ENCODE peak calls at places on chromosomes 7 and 10, in seven cellular contexts. B is upper lobe of right lung, A is coronary artery, K is endothelial cell, I is MCF 10A, E is cardiac muscle cell, F is GM06990. L is an unnamed sample.

GRCh38 chr7:122364761-122365280 is 60.3 kb upstream of the FEZF1 start:
- DNase-seq in F (no peak), E (no peak), A (no peak), B (no peak), I (no peak), K (no peak), L (no peak)

GRCh38 chr7:100465702-100466311 is 1.7 kb upstream of the SPACDR start:
- DNase-seq in E (peak; percentile 69), K (peak; percentile 51), F (no peak), A (peak; percentile 84), I (peak; percentile 82), B (peak; percentile 86), L (no peak)

GRCh38 chr7:1227814-1228534 is 4.7 kb upstream of the UNCX start:
- DNase-seq in A (no peak), B (no peak), F (no peak), I (no peak), E (no peak), K (no peak), L (no peak)

GRCh38 chr7:155889636-155890508 is 77.6 kb upstream of the SHH start:
- DNase-seq in A (no peak), I (no peak), F (no peak), K (no peak), E (no peak), B (peak; percentile 86), L (peak; percentile 40)

GRCh38 chr7:7127773-7128172 is 54.6 kb upstream of the C1GALT1 start:
- DNase-seq in E (no peak), B (no peak), K (no peak), I (no peak), F (no peak), A (no peak), L (no peak)

GRCh38 chr10:77841711-77842375 is 84.7 kb downstream of the DLG5 start:
- DNase-seq in F (no peak), A (no peak), B (no peak), K (no peak), I (no peak), E (no peak), L (no peak)

GRCh38 chr7:140923358-140924006 is 1.2 kb downstream of the BRAF start:
- DNase-seq in A (no peak), B (no peak), E (peak; percentile 64), F (no peak), I (peak; percentile 23), K (peak; percentile 8), L (no peak)

GRCh38 chr7:106448992-106449859 is 164.4 kb upstream of the NAMPT start:
- DNase-seq in F (no peak), E (no peak), I (no peak), A (no peak), K (no peak), B (no peak), L (no peak)

GRCh38 chr7:70082026-70082655 is 483.9 kb downstream of the AUTS2 start:
- DNase-seq in E (no peak), B (no peak), A (no peak), F (no peak), K (no peak), I (no peak), L (no peak)

GRCh38 chr7:45697576-45698136 is 123.5 kb downstream of the ADCY1 start:
- DNase-seq in A (peak; percentile 12), B (no peak), I (no peak), E (no peak), K (peak; percentile 1), F (no peak), L (no peak)

GRCh38 chr10:77157248-77158019 is 480.2 kb downstream of the KCNMA1 start:
- DNase-seq in K (no peak), F (no peak), E (no peak), A (no peak), I (no peak), B (no peak), L (no peak)

GRCh38 chr7:48832303-48832845 is 92.0 kb upstream of the CDC14C start:
- DNase-seq in B (no peak), I (no peak), F (no peak), E (no peak), A (no peak), K (no peak), L (no peak)

GRCh38 chr10:6516277-6516676 is 63.8 kb downstream of the PRKCQ start:
- DNase-seq in I (no peak), K (no peak), B (no peak), A (no peak), F (no peak), E (peak; percentile 7), L (no peak)

GRCh38 chr10:122143238-122143841 is 127.8 kb upstream of the BTBD16 start:
- DNase-seq in I (no peak), K (no peak), F (no peak), B (no peak), E (no peak), A (no peak), L (no peak)

GRCh38 chr7:83492802-83493201 is 156.1 kb downstream of the SEMA3E start:
- DNase-seq in K (no peak), E (no peak), A (no peak), B (no peak), F (no peak), I (no peak), L (no peak)

GRCh38 chr7:24715171-24715570 is 42.1 kb downstream of the GSDME start:
- DNase-seq in A (no peak), F (no peak), B (no peak), I (no peak), E (no peak), K (no peak), L (no peak)

GRCh38 chr7:23266918-23267317 is 20.3 kb downstream of the GPNMB start:
- DNase-seq in A (no peak), E (no peak), K (no peak), I (no peak), F (no peak), B (no peak), L (no peak)

GRCh38 chr7:2774280-2774679 is 69.8 kb downstream of the GNA12 start:
- DNase-seq in E (no peak), I (no peak), F (no peak), A (no peak), B (no peak), K (no peak), L (no peak)

GRCh38 chr10:102650655-102651454 is 6.6 kb downstream of the TRIM8 start:
- DNase-seq in E (no peak), I (no peak), F (peak; percentile 43), B (peak; percentile 65), A (no peak), K (no peak), L (no peak)

GRCh38 chr10:61992059-61992460 is 90.6 kb downstream of the ARID5B start:
- DNase-seq in K (no peak), A (no peak), F (no peak), B (no peak), E (no peak), I (peak; percentile 68), L (no peak)

GRCh38 chr7:7428806-7429205 is 106.9 kb downstream of the COL28A1 start:
- DNase-seq in E (no peak), K (no peak), A (no peak), B (no peak), I (no peak), F (no peak), L (no peak)

GRCh38 chr7:142855401-142855743 is 496 bp downstream of the EPHB6 start:
- DNase-seq in B (no peak), F (no peak), K (no peak), I (no peak), A (no peak), E (peak; percentile 22), L (no peak)

GRCh38 chr7:96131525-96131924 is 190.4 kb downstream of the SLC25A13 start:
- DNase-seq in E (peak; percentile 5), A (no peak), F (no peak), B (no peak), K (no peak), I (no peak), L (no peak)

GRCh38 chr10:132962623-132963429 is 20.5 kb upstream of the CFAP46 start:
- DNase-seq in A (no peak), K (no peak), I (no peak), B (no peak), F (no peak), E (no peak), L (no peak)

GRCh38 chr10:27256299-27256698 is 15.7 kb upstream of the ACBD5 start:
- DNase-seq in K (no peak), B (no peak), E (no peak), A (no peak), F (no peak), I (no peak), L (no peak)

GRCh38 chr7:153170287-153170686 is 410.7 kb downstream of the ACTR3B start:
- DNase-seq in B (no peak), A (no peak), K (no peak), E (no peak), F (no peak), I (no peak), L (no peak)

GRCh38 chr7:74225400-74225799 is 15.6 kb downstream of the LAT2 start:
- DNase-seq in I (no peak), B (no peak), F (no peak), A (no peak), E (no peak), K (no peak), L (no peak)
- TF ChIP-seq CTCF in I (no peak), B (no peak), F (no peak), A (no peak), E (no peak), K (no peak), L (no peak)

GRCh38 chr7:157568071-157568784 is 231.4 kb downstream of the DNAJB6 start:
- DNase-seq in B (no peak), K (no peak), F (no peak), I (no peak), A (no peak), E (no peak), L (no peak)
- TF ChIP-seq CTCF in B (no peak), K (no peak), F (no peak), I (no peak), A (no peak), E (no peak), L (no peak)

GRCh38 chr10:35674843-35675242 is 32.7 kb upstream of the FZD8 start:
- DNase-seq in K (no peak), I (no peak), E (no peak), B (no peak), F (no peak), A (no peak), L (no peak)
- TF ChIP-seq CTCF in K (no peak), I (no peak), E (no peak), B (no peak), F (no peak), A (no peak), L (no peak)

GRCh38 chr7:5231811-5232484 is 41.9 kb downstream of the WIPI2 start:
- DNase-seq in F (peak; percentile 78), K (no peak), I (no peak), B (no peak), A (no peak), E (peak; percentile 54), L (no peak)

GRCh38 chr7:5237286-5237685 is 45.5 kb upstream of the SLC29A4 start:
- DNase-seq in K (no peak), E (no peak), F (peak; percentile 63), I (no peak), A (no peak), B (peak; percentile 76), L (peak; percentile 69)

GRCh38 chr7:5232485-5232837 is 42.4 kb downstream of the WIPI2 start:
- DNase-seq in A (no peak), F (no peak), I (no peak), K (no peak), E (no peak), B (no peak), L (no peak)

GRCh38 chr7:5232874-5233273 is 42.8 kb downstream of the WIPI2 start:
- DNase-seq in K (no peak), I (no peak), E (no peak), F (no peak), B (no peak), A (no peak), L (no peak)

GRCh38 chr7:5234852-5235831 is 45.1 kb downstream of the WIPI2 start:
- DNase-seq in K (no peak), F (peak; percentile 70), A (no peak), I (peak; percentile 6), E (no peak), B (no peak), L (no peak)
- TF ChIP-seq CTCF in K (no peak), F (no peak), A (no peak), I (no peak), E (no peak), B (no peak), L (no peak)